ENCODE peak calls at places on chromosomes 1 and 21, in four cellular contexts. U is omental fat pad, O is hepatocyte, F is A549. V is an unnamed sample.

GRCh38 chr1:243996223-243996622 is 54.9 kb upstream of the ZBTB18 start:
- DNase-seq in O (no peak), U (no peak), F (no peak), V (no peak)

GRCh38 chr1:61534847-61535246 is 190.1 kb downstream of the TM2D1 start:
- DNase-seq in O (no peak), F (no peak), U (no peak), V (no peak)

GRCh38 chr21:15870819-15871218 is 141.0 kb downstream of the USP25 start:
- DNase-seq in O (no peak), U (no peak), F (no peak), V (no peak)

GRCh38 chr1:114078116-114078515 is 75.6 kb downstream of the SYT6 start:
- DNase-seq in F (no peak), O (no peak), U (no peak), V (no peak)

GRCh38 chr1:81432089-81432488 is 368.6 kb upstream of the ADGRL2 start:
- DNase-seq in F (no peak), O (no peak), U (no peak), V (no peak)

GRCh38 chr1:42035205-42035829 is 116.6 kb upstream of the HIVEP3 start:
- DNase-seq in U (no peak), O (peak), F (peak), V (no peak)

GRCh38 chr1:15640667-15641066 is 23.4 kb downstream of the DDI2 start:
- DNase-seq in U (no peak), O (no peak), F (no peak), V (no peak)

GRCh38 chr1:212915245-212916091 is 34.9 kb upstream of the VASH2 start:
- DNase-seq in U (no peak), O (peak), F (peak), V (no peak)

GRCh38 chr1:51728611-51729155 is 111.8 kb downstream of the OSBPL9 start:
- DNase-seq in F (no peak), U (no peak), O (no peak), V (no peak)

GRCh38 chr1:15621975-15622374 is 4.7 kb downstream of the DDI2 start:
- DNase-seq in F (no peak), U (no peak), O (no peak), V (no peak)

GRCh38 chr1:231036416-231036815 is 3.6 kb downstream of the FAM89A start:
- DNase-seq in F (no peak), O (no peak), U (no peak), V (no peak)

GRCh38 chr1:12601690-12602632 is 16.0 kb downstream of the DHRS3 start:
- DNase-seq in F (peak), U (peak), O (peak), V (no peak)

GRCh38 chr21:44988607-44989537 is 49.0 kb downstream of the SLX9 start:
- DNase-seq in U (no peak), O (no peak), F (no peak), V (no peak)

GRCh38 chr1:221098462-221099406 is 219.5 kb downstream of the HLX start:
- DNase-seq in U (no peak), F (no peak), O (no peak), V (no peak)

GRCh38 chr1:51627672-51628071 is 10.8 kb downstream of the OSBPL9 start:
- DNase-seq in U (no peak), F (peak), O (peak), V (no peak)

GRCh38 chr1:161195171-161195570 is 3.7 kb downstream of the ADAMTS4 start:
- DNase-seq in O (no peak), F (no peak), U (no peak), V (no peak)

GRCh38 chr1:215526147-215526845 is 40.8 kb upstream of the KCTD3 start:
- DNase-seq in U (no peak), F (peak), O (peak), V (no peak)

GRCh38 chr1:175138579-175138978 is 54.0 kb downstream of the KIAA0040 start:
- DNase-seq in F (no peak), U (no peak), O (no peak), V (no peak)

GRCh38 chr1:1291611-1292441 is 11.6 kb downstream of the SCNN1D start:
- DNase-seq in O (peak), U (no peak), F (peak), V (no peak)

GRCh38 chr1:13760921-13761320 is 60.9 kb downstream of the PRDM2 start:
- DNase-seq in F (no peak), O (no peak), U (no peak), V (no peak)

GRCh38 chr21:40841524-40842196 is 5.3 kb downstream of the DSCAM start:
- DNase-seq in U (no peak), O (peak), F (peak), V (peak)

GRCh38 chr1:224317383-224318045 is 12.5 kb downstream of the NVL start:
- DNase-seq in U (no peak), O (no peak), F (no peak), V (no peak)

GRCh38 chr1:1164701-1165451 is 8.8 kb upstream of the TTLL10 start:
- DNase-seq in U (no peak), F (peak), O (peak), V (no peak)

GRCh38 chr1:232600430-232601258 is 29.3 kb downstream of the SIPA1L2 start:
- DNase-seq in F (no peak), O (no peak), U (no peak), V (no peak)

GRCh38 chr21:35838350-35838749 is 222.0 kb downstream of the SETD4 start:
- DNase-seq in U (no peak), O (no peak), F (no peak), V (no peak)

GRCh38 chr1:19208710-19209438 is 1.2 kb downstream of the UBR4 start:
- DNase-seq in O (no peak), F (no peak), U (no peak), V (no peak)

GRCh38 chr1:229454056-229454455 is 20.2 kb upstream of the ACTA1 start:
- DNase-seq in F (no peak), U (no peak), O (peak), V (no peak)

GRCh38 chr21:33836408-33836807 is 79.2 kb downstream of the ATP5PO start:
- DNase-seq in F (no peak), O (no peak), U (no peak), V (no peak)

GRCh38 chr1:83818916-83819315 is 180.0 kb downstream of the TTLL7 start:
- DNase-seq in U (no peak), F (peak), O (peak), V (no peak)

DNA sequence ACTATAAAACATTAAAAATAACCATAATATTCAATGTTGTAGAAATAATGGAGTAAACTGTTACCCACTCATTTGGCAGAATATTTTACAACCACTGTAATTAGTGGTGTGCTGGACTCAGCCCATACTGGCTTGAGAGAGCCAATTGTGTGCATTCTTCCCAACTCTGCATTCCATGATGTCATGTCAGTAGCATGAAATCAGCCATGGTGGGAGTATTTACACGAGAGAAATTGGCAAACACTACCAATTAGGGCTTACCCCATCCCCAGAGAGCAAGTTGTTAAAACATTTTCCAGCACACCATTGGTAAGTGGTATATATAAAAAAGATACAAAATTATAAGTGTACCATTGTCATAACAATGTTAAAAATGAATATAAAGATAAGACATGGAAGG is 19.1 kb upstream of the QSOX1 start:
- DNase-seq in F (no peak), O (no peak), U (no peak), V (no peak)
- TF ChIP-seq CTCF in F (no peak), O (no peak), U (no peak), V (no peak)

GRCh38 chr1:117059678-117060440 is at the start of gene TTF2:
- DNase-seq in F (peak), O (peak), U (peak), V (peak)
- TF ChIP-seq CTCF in F (no peak), O (no peak), U (no peak), V (peak)

DNA sequence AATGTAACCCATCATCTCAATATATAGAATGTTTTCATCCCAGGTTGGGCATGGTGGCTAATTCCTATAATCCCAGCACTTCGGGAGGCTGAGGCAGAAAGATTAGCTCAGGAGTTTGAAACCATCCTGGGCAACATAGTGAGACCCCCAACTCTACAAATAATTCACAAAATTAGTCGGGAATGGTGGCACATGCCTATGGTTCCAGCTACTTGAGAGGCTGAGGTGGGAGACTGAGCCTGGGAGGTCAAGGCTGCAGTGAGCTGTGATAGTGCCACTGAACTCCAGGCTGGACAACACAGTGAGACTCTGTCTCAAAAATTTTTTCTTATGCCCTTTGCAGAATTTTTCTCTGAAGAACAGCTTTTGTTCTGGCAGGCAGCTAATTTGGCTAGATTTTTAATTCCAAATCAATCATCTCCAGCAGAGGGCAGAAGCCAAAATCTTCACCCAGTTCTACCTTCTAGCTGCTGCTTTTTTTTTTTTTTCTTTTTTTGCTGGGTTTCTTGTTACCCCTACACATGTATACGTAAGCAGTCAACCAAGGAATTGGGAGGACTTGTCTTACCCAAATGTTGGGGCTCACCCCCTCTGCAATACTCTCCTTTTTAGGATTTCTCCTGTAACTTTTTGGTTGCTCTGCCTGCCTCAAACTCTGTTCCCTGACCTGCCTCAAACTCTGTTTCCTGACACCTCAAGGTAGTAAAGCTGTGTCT is 2.7 kb upstream of the RAD54L start:
- DNase-seq in O (no peak), F (peak), U (no peak), V (no peak)
- TF ChIP-seq CTCF in O (no peak), F (peak), U (no peak), V (peak)

GRCh38 chr21:21159253-21159899 is 161.2 kb downstream of the NCAM2 start:
- DNase-seq in U (no peak), F (no peak), O (no peak), V (no peak)

GRCh38 chr21:21163904-21164303 is 165.7 kb downstream of the NCAM2 start:
- DNase-seq in F (peak), U (peak), O (peak), V (no peak)

GRCh38 chr21:21156397-21156796 is 158.2 kb downstream of the NCAM2 start:
- DNase-seq in F (no peak), O (no peak), U (no peak), V (no peak)

GRCh38 chr21:21156919-21157318 is 158.7 kb downstream of the NCAM2 start:
- DNase-seq in U (no peak), O (no peak), F (no peak), V (no peak)

GRCh38 chr21:21158376-21158918 is 160.2 kb downstream of the NCAM2 start:
- DNase-seq in O (no peak), U (no peak), F (no peak), V (no peak)
- TF ChIP-seq CTCF in O (no peak), U (no peak), F (no peak), V (no peak)

DNA sequence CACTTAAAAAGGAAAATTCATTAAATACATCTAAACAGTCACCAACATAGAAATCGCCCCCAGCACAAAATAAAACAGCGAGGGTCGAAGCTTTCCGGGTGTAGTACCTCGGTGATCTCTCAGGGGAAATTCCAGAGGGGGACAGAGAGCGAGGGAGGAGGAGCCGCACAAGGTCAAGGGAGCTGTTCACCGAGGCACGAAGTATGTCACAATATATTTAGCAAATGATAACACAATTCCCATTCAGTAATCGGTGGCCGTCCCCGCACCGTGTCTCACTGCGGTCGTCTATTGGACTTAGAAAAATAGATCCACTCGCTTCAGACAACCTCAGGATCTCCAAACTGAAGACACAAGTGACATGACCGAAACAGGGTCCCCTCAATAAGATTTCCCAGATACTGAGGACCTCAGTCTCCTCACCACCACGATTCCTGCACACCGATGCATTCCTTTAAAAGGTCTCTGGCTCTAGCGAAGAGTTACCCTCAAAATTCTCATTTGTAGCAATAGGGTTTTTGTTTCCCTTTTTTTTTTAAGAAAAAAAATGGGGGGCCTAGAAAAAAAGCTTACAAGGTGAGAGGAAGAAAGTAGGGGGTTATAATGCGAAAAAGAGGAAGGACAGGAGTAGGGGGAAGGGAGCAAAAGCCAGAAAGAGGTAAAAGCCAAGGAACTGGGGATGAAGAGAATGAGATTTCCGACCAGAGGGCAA is 1.1 kb downstream of the LPGAT1 start:
- DNase-seq in U (no peak), O (peak), F (peak), V (no peak)
- TF ChIP-seq CTCF in U (no peak), O (peak), F (no peak), V (peak)

GRCh38 chr21:14376854-14377253 is 6.1 kb downstream of the HSPA13 start:
- DNase-seq in F (peak), O (no peak), U (no peak), V (no peak)
- TF ChIP-seq CTCF in F (no peak), O (no peak), U (no peak), V (peak)

GRCh38 chr1:58581641-58582040 is 4.6 kb upstream of the TACSTD2 start:
- DNase-seq in O (no peak), F (no peak), U (no peak), V (no peak)
- TF ChIP-seq CTCF in O (no peak), F (no peak), U (no peak), V (no peak)

GRCh38 chr1:179588425-179589024 is 3.1 kb upstream of the TDRD5 start:
- DNase-seq in O (no peak), U (no peak), F (no peak), V (no peak)

GRCh38 chr1:179589524-179589923 is 2.1 kb upstream of the TDRD5 start:
- DNase-seq in U (no peak), O (no peak), F (no peak), V (no peak)

GRCh38 chr1:179590671-179591070 is 961 bp upstream of the TDRD5 start:
- DNase-seq in U (no peak), O (no peak), F (no peak), V (no peak)

GRCh38 chr1:179591253-179591591 is 410 bp upstream of the TDRD5 start:
- DNase-seq in O (no peak), U (no peak), F (no peak), V (no peak)

DNA sequence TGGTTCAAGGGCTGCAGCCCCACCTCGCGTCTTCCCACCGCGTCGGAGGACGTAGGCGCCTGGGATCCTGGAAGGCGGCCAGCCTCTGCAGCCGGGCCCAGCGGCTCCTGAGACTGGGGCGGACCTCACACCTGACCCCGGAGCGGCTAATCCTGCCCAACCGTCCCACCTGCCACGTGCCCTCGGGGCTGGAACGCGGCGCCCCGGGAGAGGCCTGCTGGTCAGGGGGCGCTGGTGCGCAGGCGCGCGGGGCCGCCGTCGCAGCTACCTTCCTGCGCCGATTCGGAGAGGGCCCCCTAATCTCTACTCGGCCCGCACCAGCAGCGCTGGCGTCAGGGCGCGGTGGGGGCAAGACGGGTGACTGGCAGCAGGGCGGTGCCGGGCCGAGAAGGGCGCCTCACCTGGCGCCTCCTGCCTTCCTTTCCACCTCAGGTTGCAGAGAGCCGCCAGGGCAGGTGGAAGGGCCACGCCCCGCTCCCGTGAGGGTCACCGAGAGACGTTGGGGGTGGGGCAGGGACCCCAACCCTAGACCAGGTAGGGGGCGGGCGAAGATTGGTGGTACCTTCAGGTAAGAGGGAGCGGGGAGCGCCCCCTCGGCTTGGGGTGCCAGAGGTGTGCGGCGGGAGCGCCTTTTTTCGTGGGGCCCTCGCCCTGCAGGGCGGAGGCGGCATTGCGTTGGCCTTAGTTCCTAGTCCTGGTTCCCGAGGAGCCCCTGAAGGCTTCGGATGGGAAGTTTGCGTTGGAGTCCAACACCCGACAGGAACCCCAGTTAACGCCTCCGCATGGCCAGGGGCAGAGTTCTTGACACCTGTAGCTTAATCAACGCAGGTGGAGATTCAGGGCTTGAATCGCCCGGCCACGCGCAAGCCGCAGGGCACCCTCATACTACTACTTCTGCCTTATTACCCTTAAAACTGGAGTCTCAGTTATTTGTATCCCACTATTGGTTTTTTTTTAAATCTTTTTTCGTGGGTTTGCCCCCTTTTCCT is at the start of gene TDRD5:
- DNase-seq in U (no peak), O (no peak), F (peak), V (no peak)
- TF ChIP-seq CTCF in U (no peak), O (no peak), F (no peak), V (peak)

GRCh38 chr21:42233067-42233981 is 14.4 kb downstream of the ABCG1 start:
- DNase-seq in F (peak), O (peak), U (no peak), V (no peak)
- TF ChIP-seq CTCF in F (no peak), O (peak), U (no peak), V (peak)